ENCODE peak calls at places on chromosomes 2 and 18, in ten cellular contexts. S is foreskin fibroblast, M is DND-41, E is cardiac fibroblast, L is neural progenitor cell, A is keratinocyte, D is fibroblast of pulmonary artery, T is heart left ventricle, G is mammary epithelial cell, O is fibroblast of the aortic adventitia. U is an unnamed sample.

GRCh38 chr2:16394072-16394985 is 271.3 kb downstream of the CYRIA start:
- DNase-seq in O (no peak), E (no peak), S (no peak), A (no peak), L (peak; percentile 43), D (no peak), T (no peak), G (no peak), M (no peak), U (no peak)

GRCh38 chr2:108988796-108989713 is at the start of gene EDAR:
- DNase-seq in S (no peak), T (peak; percentile 24), A (peak; percentile 30), M (peak; percentile 19), D (peak; percentile 15), O (no peak), L (peak; percentile 82), G (peak; percentile 70), E (peak; percentile 16), U (no peak)

GRCh38 chr2:113133696-113134558 is 6.5 kb downstream of the IL1RN start:
- DNase-seq in E (peak; percentile 3), M (no peak), A (no peak), S (no peak), L (no peak), D (no peak), T (no peak), G (peak; percentile 64), O (no peak), U (no peak)

GRCh38 chr2:175414872-175415487 is 233.5 kb upstream of the ATP5MC3 start:
- DNase-seq in D (peak; percentile 58), E (peak; percentile 65), S (peak; percentile 51), O (peak; percentile 66), G (peak; percentile 41), L (peak; percentile 72), A (no peak), T (peak; percentile 59), M (peak; percentile 33), U (no peak)

GRCh38 chr2:234422242-234422641 is 74.6 kb downstream of the ARL4C start:
- DNase-seq in T (no peak), A (peak; percentile 97), S (peak; percentile 82), M (no peak), D (peak; percentile 86), L (no peak), O (peak; percentile 94), E (peak; percentile 94), G (peak; percentile 93), U (no peak)

GRCh38 chr2:213104089-213104902 is 47.1 kb downstream of the IKZF2 start:
- DNase-seq in O (peak; percentile 40), T (no peak), L (no peak), G (peak; percentile 39), E (peak; percentile 51), D (peak; percentile 52), S (no peak), A (no peak), M (peak; percentile 71), U (no peak)

GRCh38 chr2:74131901-74132300 is 15.8 kb downstream of the BOLA3 start:
- DNase-seq in E (no peak), T (no peak), G (no peak), S (no peak), O (no peak), A (no peak), M (no peak), D (no peak), L (no peak), U (no peak)

GRCh38 chr18:31679806-31680793 is 4.3 kb downstream of the B4GALT6 start:
- DNase-seq in T (no peak), A (no peak), O (no peak), L (no peak), M (no peak), D (peak; percentile 48), G (peak; percentile 31), E (peak; percentile 35), S (no peak), U (no peak)

GRCh38 chr2:192628017-192628416 is 433.3 kb upstream of the TMEFF2 start:
- DNase-seq in L (no peak), E (no peak), D (no peak), M (no peak), S (no peak), T (no peak), G (no peak), A (no peak), O (no peak), U (no peak)

GRCh38 chr2:232480201-232481190 is 7.1 kb downstream of the ECEL1 start:
- DNase-seq in O (no peak), M (no peak), D (no peak), G (no peak), E (no peak), A (no peak), L (no peak), S (no peak), T (no peak), U (no peak)

GRCh38 chr2:126687086-126687485 is 31.1 kb downstream of the GYPC start:
- DNase-seq in O (no peak), A (no peak), G (no peak), E (peak; percentile 32), D (no peak), L (peak; percentile 16), S (peak; percentile 14), M (no peak), T (no peak), U (no peak)

GRCh38 chr2:111209045-111209514 is 88.4 kb downstream of the BCL2L11 start:
- DNase-seq in S (peak; percentile 23), T (no peak), M (no peak), A (no peak), G (peak; percentile 84), O (peak; percentile 61), D (peak; percentile 50), L (no peak), E (peak; percentile 74), U (peak; percentile 61)

GRCh38 chr18:2547477-2548087 is 23.7 kb downstream of the METTL4 start:
- DNase-seq in M (no peak), G (peak; percentile 19), S (peak; percentile 27), E (peak; percentile 78), T (no peak), L (peak; percentile 65), O (peak; percentile 86), A (peak; percentile 23), D (peak; percentile 85), U (no peak)

GRCh38 chr2:144509548-144510205 is 10.2 kb downstream of the ZEB2 start:
- DNase-seq in S (no peak), E (peak; percentile 57), O (peak; percentile 49), L (no peak), M (no peak), D (no peak), G (no peak), T (no peak), A (no peak), U (no peak)

GRCh38 chr2:19416784-19417684 is 58.6 kb upstream of the OSR1 start:
- DNase-seq in M (no peak), O (no peak), S (no peak), E (no peak), T (no peak), G (no peak), D (no peak), L (no peak), A (no peak), U (no peak)
- TF ChIP-seq CTCF in M (no peak), O (no peak), S (no peak), E (no peak), T (no peak), G (no peak), D (no peak), L (peak; percentile 10), A (no peak), U (no peak)

GRCh38 chr2:48356701-48357322 is 173.1 kb upstream of the STON1 start:
- DNase-seq in O (peak; percentile 50), T (no peak), L (no peak), E (peak; percentile 43), S (no peak), G (no peak), M (peak; percentile 34), D (peak; percentile 78), A (no peak), U (no peak)
- H3K4me3 ChIP-seq in O (no peak overlapping the region), T (no peak overlapping the region), L (no peak overlapping the region), E (no peak overlapping the region), S (no peak overlapping the region), G (no peak overlapping the region), M (no peak overlapping the region), D (no peak overlapping the region), A (no peak overlapping the region), U (no peak overlapping the region)

GRCh38 chr2:124664363-124664762 is 639.3 kb downstream of the CNTNAP5 start:
- DNase-seq in O (no peak), E (no peak), D (no peak), T (no peak), G (no peak), A (no peak), L (no peak), S (no peak), M (no peak), U (no peak)
- TF ChIP-seq CTCF in O (no peak), E (no peak), D (no peak), T (no peak), G (no peak), A (no peak), L (no peak), S (no peak), M (no peak), U (no peak)

DNA sequence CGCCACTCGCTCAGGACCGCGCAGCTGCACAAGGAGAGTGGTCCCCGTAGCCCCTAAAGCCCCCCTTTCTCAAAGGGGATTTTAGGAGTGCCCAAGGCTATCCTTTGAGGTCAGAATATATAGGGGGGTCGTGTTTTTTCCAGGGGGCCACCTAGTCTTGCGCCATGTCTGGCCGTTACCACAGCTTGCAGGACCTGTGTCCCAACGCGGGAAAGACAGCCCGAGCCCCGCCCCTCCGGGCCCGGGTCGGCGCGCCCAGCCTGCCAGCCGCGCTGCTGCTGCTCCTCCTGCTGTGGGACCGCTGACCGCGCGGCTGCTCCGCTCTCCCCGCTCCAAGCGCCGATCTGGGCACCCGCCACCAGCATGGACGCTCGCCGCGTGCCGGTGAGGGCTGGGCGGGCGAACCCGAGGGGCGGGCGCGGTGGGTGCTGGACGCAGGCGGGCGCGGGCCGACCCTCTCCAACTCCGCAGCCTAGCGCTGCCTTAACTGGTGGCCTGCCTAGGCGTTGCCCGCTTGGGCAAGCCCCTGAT is at the start of gene CDCA7:
- DNase-seq in E (peak; percentile 42), O (peak; percentile 38), M (peak; percentile 86), T (peak; percentile 56), S (peak; percentile 43), D (peak; percentile 60), L (peak; percentile 89), A (no peak), G (peak; percentile 62), U (peak; percentile 90)
- H3K4me3 ChIP-seq in E (peak within 1 kb of the TSS; percentile 88), O (peak within 1 kb of the TSS; percentile 78), M (peak within 1 kb of the TSS; percentile 98), T (peak within 1 kb of the TSS; percentile 68), S (peak within 1 kb of the TSS; percentile 76), D (peak within 1 kb of the TSS; percentile 76), L (peak within 1 kb of the TSS; percentile 69), A (peak within 1 kb of the TSS; percentile 91), G (peak within 1 kb of the TSS; percentile 65), U (peak within 1 kb of the TSS; percentile 89)